ENCODE peak calls at places on chromosomes 11 and 22, in six cellular contexts. B is effector memory CD4-positive, alpha-beta T cell; D is GM23248; W is upper lobe of right lung; E is CD8-positive, alpha-beta memory T cell; F is lung. X is an unnamed sample.

GRCh38 chr11:77201991-77202841 is 74.2 kb downstream of the MYO7A start:
- DNase-seq in F (no peak), D (no peak), B (no peak), E (no peak), W (peak; percentile 52), X (peak; percentile 52)

GRCh38 chr11:83571301-83571700 is 285.1 kb upstream of the CCDC90B start:
- DNase-seq in F (no peak), E (no peak), D (peak; percentile 88), B (no peak), W (no peak), X (no peak)

GRCh38 chr22:17268501-17269223 is 49.4 kb upstream of the ADA2 start:
- DNase-seq in E (no peak), D (no peak), W (no peak), F (no peak), B (no peak), X (no peak)

GRCh38 chr11:85806876-85807275 is 4.1 kb downstream of the SYTL2 start:
- DNase-seq in D (no peak), F (no peak), E (no peak), W (no peak), B (no peak), X (no peak)

GRCh38 chr11:100630898-100631297 is 56.2 kb upstream of the ARHGAP42 start:
- DNase-seq in D (no peak), E (no peak), B (no peak), F (no peak), W (no peak), X (no peak)

GRCh38 chr11:9512370-9513019 is 51.7 kb downstream of the ZNF143 start:
- DNase-seq in E (no peak), W (no peak), D (peak; percentile 34), B (no peak), F (no peak), X (no peak)

GRCh38 chr11:68036717-68037239 is 2.0 kb upstream of the TCIRG1 start:
- DNase-seq in B (no peak), D (no peak), W (peak; percentile 90), F (peak; percentile 76), E (no peak), X (no peak)

GRCh38 chr11:30333405-30333804 is 10.5 kb downstream of the ARL14EP start:
- DNase-seq in D (peak; percentile 17), E (no peak), F (no peak), B (no peak), W (no peak), X (no peak)

GRCh38 chr11:22347857-22348496 is 9.8 kb downstream of the SLC17A6 start:
- DNase-seq in B (no peak), F (no peak), W (no peak), E (no peak), D (no peak), X (no peak)

GRCh38 chr11:96338910-96339703 is 3.9 kb downstream of the MAML2 start:
- DNase-seq in E (peak; percentile 9), F (no peak), B (no peak), W (peak; percentile 67), D (peak; percentile 91), X (peak; percentile 81)

GRCh38 chr22:27760474-27760873 is 41.1 kb downstream of the MN1 start:
- DNase-seq in E (no peak), B (no peak), D (no peak), W (no peak), F (no peak), X (no peak)

GRCh38 chr11:125348141-125348651 is 147.9 kb downstream of the FEZ1 start:
- DNase-seq in W (peak; percentile 49), B (no peak), E (no peak), F (no peak), D (no peak), X (no peak)

GRCh38 chr11:103407641-103408040 is 298.4 kb downstream of the DYNC2H1 start:
- DNase-seq in E (no peak), F (no peak), B (no peak), W (no peak), D (no peak), X (no peak)

GRCh38 chr22:45671051-45671782 is 417 bp upstream of the ATXN10 start:
- DNase-seq in D (peak; percentile 51), E (no peak), W (no peak), F (no peak), B (no peak), X (no peak)
- H3K27ac ChIP-seq in D (peak overlapping the region; percentile 72), E (peak overlapping the region; percentile 49), W (peak overlapping the region; percentile 88), F (peak overlapping the region; percentile 64), B (peak overlapping the region; percentile 53), X (peak overlapping the region; percentile 83)

GRCh38 chr11:7486731-7487130 is 1.4 kb downstream of the OLFML1 start:
- DNase-seq in D (peak; percentile 55), B (no peak), E (no peak), F (no peak), W (no peak), X (no peak)

GRCh38 chr11:7485136-7485853 is at the start of gene OLFML1:
- DNase-seq in D (peak; percentile 38), F (no peak), W (no peak), E (no peak), B (no peak), X (no peak)

GRCh38 chr11:7484645-7485044 is 661 bp upstream of the OLFML1 start:
- DNase-seq in D (no peak), B (no peak), E (no peak), F (no peak), W (no peak), X (no peak)

GRCh38 chr11:7487360-7487759 is 2.1 kb downstream of the OLFML1 start:
- DNase-seq in E (no peak), D (no peak), F (no peak), B (no peak), W (no peak), X (no peak)

DNA sequence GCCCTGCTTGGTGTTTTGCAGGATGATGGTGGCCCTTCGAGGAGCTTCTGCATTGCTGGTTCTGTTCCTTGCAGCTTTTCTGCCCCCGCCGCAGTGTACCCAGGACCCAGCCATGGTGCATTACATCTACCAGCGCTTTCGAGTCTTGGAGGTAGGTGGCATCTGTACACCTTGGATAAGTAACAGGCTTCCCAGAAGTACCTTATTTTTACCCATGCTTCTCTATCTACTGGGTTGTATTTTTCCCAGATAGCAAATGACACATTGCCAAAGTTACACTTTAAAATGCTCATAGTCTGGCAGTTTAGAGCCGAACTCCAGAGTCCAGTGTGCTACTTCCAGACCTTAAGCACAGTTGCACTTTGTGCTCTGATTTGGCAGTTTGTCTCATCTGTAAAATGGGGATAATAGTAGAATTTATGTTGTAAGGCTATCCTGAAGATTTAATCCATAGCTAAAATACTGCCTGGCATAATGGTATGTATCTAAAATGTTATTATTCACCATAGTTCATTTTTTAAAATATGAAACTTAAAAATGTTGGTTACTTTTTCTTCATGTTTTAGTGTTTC is 634 bp downstream of the OLFML1 start:
- DNase-seq in W (no peak), D (no peak), E (no peak), F (no peak), B (no peak), X (no peak)
- H3K4me3 ChIP-seq in W (peak overlapping the region; percentile 52), D (no peak overlapping the region), E (no peak overlapping the region), F (peak overlapping the region; percentile 39), B (no peak overlapping the region), X (peak overlapping the region; percentile 65)

DNA sequence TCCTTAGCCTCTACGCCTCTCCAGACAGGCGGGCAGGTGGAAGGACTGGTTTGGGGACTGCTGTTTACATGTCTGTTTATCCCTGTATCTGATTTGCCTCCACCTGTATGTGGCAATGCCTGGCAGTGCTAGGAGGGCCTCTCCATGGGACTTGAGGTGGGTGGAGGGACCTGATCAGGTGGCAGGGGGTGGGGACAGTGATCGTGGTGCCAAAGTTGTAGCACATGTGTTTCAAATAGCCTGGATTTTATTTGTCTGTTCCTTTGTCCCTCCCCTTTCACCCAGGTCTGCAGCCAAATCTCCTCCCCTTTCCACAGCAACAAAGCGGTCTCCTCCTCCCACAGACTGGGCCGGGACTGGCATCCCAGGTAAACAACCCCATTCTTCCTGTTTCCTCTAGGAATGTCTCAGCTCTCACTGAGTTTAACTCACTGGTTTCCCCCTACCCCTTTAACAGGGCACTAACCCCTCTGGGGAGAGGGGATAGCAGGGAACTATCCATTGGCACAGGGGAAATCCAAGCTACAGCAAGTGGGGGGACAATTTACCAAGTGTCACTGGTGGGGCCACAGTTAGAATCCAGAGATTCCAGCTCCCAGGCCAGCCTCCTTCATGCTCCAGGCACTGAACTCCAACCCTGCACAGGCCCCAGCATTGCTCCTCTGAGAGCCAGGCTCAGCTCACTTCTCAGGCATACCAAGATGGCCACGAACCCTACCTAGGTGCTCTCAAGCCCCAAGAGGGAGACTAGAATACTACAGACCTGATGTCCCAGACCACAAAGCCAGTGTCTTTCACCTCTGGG is 22.9 kb upstream of the TLCD5 start:
- DNase-seq in D (no peak), F (peak; percentile 86), E (no peak), B (no peak), W (peak; percentile 89), X (no peak)
- H3K27ac ChIP-seq in D (no peak overlapping the region), F (no peak overlapping the region), E (no peak overlapping the region), B (no peak overlapping the region), W (no peak overlapping the region), X (no peak overlapping the region)

GRCh38 chr11:134049303-134049702 is 19.6 kb upstream of the JAM3 start:
- DNase-seq in E (no peak), D (no peak), B (no peak), W (peak; percentile 25), F (no peak), X (no peak)

GRCh38 chr11:134045799-134046635 is 22.9 kb upstream of the JAM3 start:
- DNase-seq in B (no peak), W (peak; percentile 53), F (no peak), D (no peak), E (no peak), X (no peak)

GRCh38 chr11:134048028-134048427 is 20.8 kb upstream of the JAM3 start:
- DNase-seq in W (peak; percentile 4), D (peak; percentile 57), E (no peak), F (no peak), B (no peak), X (no peak)

GRCh38 chr11:134046681-134047449 is 22.0 kb upstream of the JAM3 start:
- DNase-seq in W (peak; percentile 45), F (no peak), D (no peak), E (no peak), B (no peak), X (no peak)

GRCh38 chr11:134047586-134047999 is 21.3 kb upstream of the JAM3 start:
- DNase-seq in D (peak; percentile 98), E (no peak), B (no peak), F (peak; percentile 59), W (peak; percentile 66), X (peak; percentile 76)
- H3K4me3 ChIP-seq in D (peak overlapping the region; percentile 46), E (no peak overlapping the region), B (no peak overlapping the region), F (no peak overlapping the region), W (no peak overlapping the region), X (peak overlapping the region; percentile 21)

X was measured in ascending aorta.